ENCODE peak calls at places on chromosomes 4 and X, in eight cellular contexts. H is stimulated activated CD4-positive, alpha-beta T cell treated with anti-CD3 and anti-CD28 coated beads, Interleukin-2, amount 100 ng/mL, for 48 hours; D is occipital lobe; J is hepatocyte; F is NCI-H1092 treated with DMSO at 0.1 percent for 48 hours; N is Ammon's horn; S is activated CD4-positive, alpha-beta T cell treated with anti-CD3 and anti-CD28 coated beads, Interleukin-2, amount 50 U/mL, for 4 hours; I is stromal cell of bone marrow. Y is an unnamed sample.

GRCh38 chr4:161642708-161643107 is 521.1 kb downstream of the FSTL5 start:
- DNase-seq in H (no peak), D (no peak), J (no peak), F (no peak), N (no peak), S (no peak), I (no peak), Y (no peak)

GRCh38 chrX:119477812-119478232 is 9.6 kb downstream of the SLC25A5 start:
- DNase-seq in H (no peak), D (no peak), J (peak; percentile 79), F (no peak), N (no peak), S (no peak), I (peak; percentile 82), Y (no peak)

GRCh38 chrX:68440940-68441339 is 7.6 kb upstream of the OPHN1 start:
- DNase-seq in H (no peak), D (no peak), J (peak; percentile 71), F (peak; percentile 47), N (peak; percentile 43), S (no peak), I (peak; percentile 52), Y (peak; percentile 28)

GRCh38 chrX:150293311-150294013 is 69.7 kb upstream of the MAMLD1 start:
- DNase-seq in H (no peak), D (no peak), J (no peak), F (no peak), N (no peak), S (no peak), I (no peak), Y (no peak)

GRCh38 chrX:74535633-74536141 is 78.7 kb downstream of the RLIM start:
- DNase-seq in H (no peak), D (peak; percentile 26), J (peak; percentile 80), F (no peak), N (peak; percentile 14), S (peak; percentile 8), I (no peak), Y (peak; percentile 11)

GRCh38 chr4:56158483-56158882 is 209.7 kb downstream of the CEP135 start:
- DNase-seq in H (peak; percentile 24), D (no peak), J (peak; percentile 58), F (no peak), N (no peak), S (no peak), I (no peak), Y (no peak)

GRCh38 chr4:185286571-185286970 is 77.2 kb downstream of the SNX25 start:
- DNase-seq in H (no peak), D (no peak), J (no peak), F (no peak), N (no peak), S (no peak), I (no peak), Y (no peak)

GRCh38 chrX:40209951-40210617 is 112.3 kb upstream of the BCOR start:
- DNase-seq in H (no peak), D (no peak), J (no peak), F (no peak), N (no peak), S (no peak), I (peak; percentile 54), Y (no peak)

GRCh38 chrX:38221391-38221929 is 789 bp upstream of the SRPX start:
- DNase-seq in H (no peak), D (no peak), J (no peak), F (no peak), N (no peak), S (no peak), I (no peak), Y (no peak)

GRCh38 chr4:159045321-159045720 is 57.6 kb upstream of the RAPGEF2 start:
- DNase-seq in H (no peak), D (no peak), J (no peak), F (no peak), N (no peak), S (no peak), I (no peak), Y (no peak)

GRCh38 chrX:74656079-74656745 is 41.8 kb upstream of the RLIM start:
- DNase-seq in H (no peak), D (no peak), J (no peak), F (no peak), N (no peak), S (no peak), I (peak; percentile 11), Y (no peak)

Y was measured in putamen.